ENCODE peak calls at places on chromosomes 1 and 21, in five cellular contexts. H, D, L, Q and P are unnamed samples.
A peak's percentile ranks its signal among the peaks of the same experiment; 100 is the strongest.

GRCh38 chr1:96715482-96715881 is 6.1 kb upstream of the PTBP2 start:
- DNase-seq in H (peak; percentile 84), D (no peak), L (no peak), Q (no peak), P (no peak)

GRCh38 chr1:204257446-204257845 is 43.7 kb upstream of the GOLT1A start:
- DNase-seq in H (no peak), D (no peak), L (no peak), Q (no peak), P (no peak)

GRCh38 chr1:196545239-196545638 is 63.0 kb downstream of the KCNT2 start:
- DNase-seq in H (no peak), D (no peak), L (no peak), Q (no peak), P (no peak)

GRCh38 chr1:237774246-237774645 is 116.5 kb downstream of the ZP4 start:
- DNase-seq in H (no peak), D (no peak), L (no peak), Q (no peak), P (no peak)

GRCh38 chr21:29376556-29376955 is 77.8 kb downstream of the BACH1 start:
- DNase-seq in H (peak; percentile 54), D (peak; percentile 16), L (peak; percentile 31), Q (peak; percentile 23), P (peak; percentile 87)

GRCh38 chr1:117630423-117630998 is 24.7 kb downstream of the TENT5C start:
- DNase-seq in H (no peak), D (no peak), L (no peak), Q (no peak), P (no peak)

GRCh38 chr1:32965251-32965643 is 638 bp upstream of the RNF19B start:
- DNase-seq in H (no peak), D (no peak), L (no peak), Q (no peak), P (no peak)

GRCh38 chr1:187787696-187788095 is 958.9 kb downstream of the PLA2G4A start:
- DNase-seq in H (no peak), D (no peak), L (no peak), Q (no peak), P (no peak)

GRCh38 chr1:51535006-51535592 is 16.0 kb upstream of the EPS15 start:
- DNase-seq in H (peak; percentile 39), D (peak; percentile 66), L (no peak), Q (peak; percentile 69), P (peak; percentile 58)

GRCh38 chr21:20507783-20508182 is 490.4 kb upstream of the NCAM2 start:
- DNase-seq in H (no peak), D (no peak), L (no peak), Q (no peak), P (no peak)

GRCh38 chr1:20931930-20932436 is 144.9 kb upstream of the HP1BP3 start:
- DNase-seq in H (no peak), D (no peak), L (no peak), Q (no peak), P (no peak)

GRCh38 chr1:44549491-44549890 is 124.8 kb downstream of the TMEM53 start:
- DNase-seq in H (no peak), D (no peak), L (no peak), Q (no peak), P (no peak)

GRCh38 chr1:228902781-228903572 is 167.7 kb downstream of the RHOU start:
- DNase-seq in H (no peak), D (peak; percentile 88), L (no peak), Q (peak; percentile 96), P (no peak)

GRCh38 chr1:154822717-154823116 is 47.4 kb downstream of the KCNN3 start:
- DNase-seq in H (no peak), D (no peak), L (no peak), Q (no peak), P (no peak)

GRCh38 chr1:44327679-44328491 is 27.2 kb downstream of the ERI3 start:
- DNase-seq in H (peak; percentile 85), D (peak; percentile 91), L (peak; percentile 25), Q (peak; percentile 87), P (no peak)

GRCh38 chr1:3275471-3276340 is 178.8 kb upstream of the ARHGEF16 start:
- DNase-seq in H (no peak), D (no peak), L (no peak), Q (no peak), P (no peak)

GRCh38 chr1:234600418-234601216 is 9.4 kb downstream of the IRF2BP2 start:
- DNase-seq in H (no peak), D (peak; percentile 65), L (no peak), Q (no peak), P (peak; percentile 68)

GRCh38 chr1:109757936-109758786 is 5.6 kb downstream of the EPS8L3 start:
- DNase-seq in H (no peak), D (peak; percentile 5), L (no peak), Q (no peak), P (no peak)

GRCh38 chr1:8651236-8651890 is 166.1 kb downstream of the RERE start:
- DNase-seq in H (no peak), D (no peak), L (no peak), Q (no peak), P (peak; percentile 80)

GRCh38 chr1:93608188-93609109 is 73.2 kb downstream of the BCAR3 start:
- DNase-seq in H (no peak), D (no peak), L (no peak), Q (no peak), P (no peak)

GRCh38 chr1:27418326-27418761 is 25.9 kb downstream of the GPR3 start:
- DNase-seq in H (no peak), D (peak; percentile 78), L (no peak), Q (peak; percentile 91), P (peak; percentile 60)

GRCh38 chr1:22745675-22746585 is 35.3 kb downstream of the EPHB2 start:
- DNase-seq in H (no peak), D (no peak), L (no peak), Q (no peak), P (no peak)

GRCh38 chr1:240149488-240150094 is 57.9 kb downstream of the FMN2 start:
- DNase-seq in H (peak; percentile 30), D (no peak), L (no peak), Q (no peak), P (no peak)

GRCh38 chr1:231938651-231939050 is 312.1 kb downstream of the DISC1 start:
- DNase-seq in H (no peak), D (no peak), L (no peak), Q (no peak), P (no peak)

DNA sequence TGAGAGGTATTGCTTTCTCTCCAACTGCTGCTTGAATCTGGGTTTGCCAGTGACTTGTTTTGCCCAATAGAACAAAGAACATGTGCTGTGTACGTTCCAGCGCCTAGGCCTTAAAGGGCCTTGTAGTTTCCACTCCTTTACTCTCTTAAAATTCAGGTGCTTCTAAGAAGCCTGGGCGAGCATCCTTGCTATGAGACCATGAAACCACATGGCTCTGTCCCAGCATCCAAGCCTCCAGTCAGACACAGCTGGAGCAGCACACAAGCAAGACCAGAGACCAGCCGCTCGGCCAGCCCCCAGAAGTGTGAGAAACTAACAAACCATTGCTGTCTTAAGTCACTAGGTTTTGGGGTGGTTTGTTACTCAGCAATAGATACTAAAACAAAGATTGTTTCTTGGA is 15.1 kb downstream of the PLEKHO1 start:
- DNase-seq in H (no peak), D (no peak), L (no peak), Q (no peak), P (no peak)
- H3K4me1 ChIP-seq in H (peaks cover 13% of the 10 kb centered on the region), D (peaks cover 17% of the 10 kb centered on the region), L (peaks cover 21% of the 10 kb centered on the region), Q (peaks cover 23% of the 10 kb centered on the region), P (peaks cover 3% of the 10 kb centered on the region)

GRCh38 chr1:58250587-58250948 is 296.0 kb downstream of the OMA1 start:
- DNase-seq in H (no peak), D (no peak), L (no peak), Q (no peak), P (no peak)

GRCh38 chr1:58248067-58248466 is 298.5 kb downstream of the OMA1 start:
- DNase-seq in H (no peak), D (no peak), L (no peak), Q (no peak), P (no peak)

GRCh38 chr1:58251415-58252073 is 295.0 kb downstream of the OMA1 start:
- DNase-seq in H (peak; percentile 57), D (no peak), L (no peak), Q (no peak), P (peak; percentile 11)

GRCh38 chr1:58249729-58250586 is 296.6 kb downstream of the OMA1 start:
- DNase-seq in H (peak; percentile 86), D (peak; percentile 13), L (peak; percentile 47), Q (no peak), P (no peak)

GRCh38 chr1:58249371-58249728 is 297.2 kb downstream of the OMA1 start:
- DNase-seq in H (no peak), D (no peak), L (no peak), Q (no peak), P (no peak)
- H3K4me3 ChIP-seq in H (peak overlapping the region; percentile 72), D (peak overlapping the region; percentile 15), L (peak overlapping the region; percentile 74), Q (no peak overlapping the region), P (no peak overlapping the region)

DNA sequence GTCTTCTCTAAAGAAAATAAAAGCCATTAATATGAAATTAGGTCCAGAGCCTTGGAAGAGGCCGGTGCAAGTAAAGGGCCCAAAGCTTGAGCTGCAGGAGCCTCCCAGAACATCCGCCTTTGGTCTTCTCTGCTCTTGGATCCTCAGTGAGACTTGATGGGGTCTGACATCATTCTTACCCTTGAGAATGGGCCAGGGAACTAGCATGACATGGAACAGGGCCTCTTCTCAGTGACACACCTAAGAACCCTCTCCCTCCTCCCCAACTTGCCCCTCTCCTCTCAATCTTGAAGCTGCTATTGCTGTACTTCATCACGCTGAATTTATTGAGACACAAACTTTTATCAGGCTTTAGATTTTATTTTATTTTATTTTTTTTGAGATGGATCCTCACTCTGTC is 40.3 kb upstream of the SRSF10 start:
- DNase-seq in H (no peak), D (no peak), L (no peak), Q (no peak), P (no peak)
- H3K4me1 ChIP-seq in H (peaks cover 15% of the 10 kb centered on the region), D (peaks cover 39% of the 10 kb centered on the region), L (peaks cover 7% of the 10 kb centered on the region), Q (peaks cover 28% of the 10 kb centered on the region), P (no peaks in the 10 kb centered on the region)

DNA sequence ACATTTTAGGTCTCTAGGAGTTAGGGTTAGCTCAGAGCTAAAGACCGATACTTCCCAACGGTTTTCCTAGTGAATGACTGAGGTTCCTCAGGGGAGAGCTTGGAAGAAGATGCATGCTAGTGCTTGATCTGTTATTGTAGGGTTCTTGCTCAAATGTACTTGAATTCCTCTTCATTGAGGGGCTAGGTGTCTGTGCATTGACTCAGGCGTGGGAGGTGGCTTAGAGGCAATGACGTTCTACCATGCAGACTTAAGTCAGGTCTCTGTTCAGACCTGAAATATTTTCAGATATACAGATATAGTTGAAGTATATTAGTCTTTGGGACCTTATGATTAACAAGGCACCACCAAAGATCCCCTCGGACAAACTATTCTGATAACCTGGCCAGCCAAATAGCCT is 23.5 kb downstream of the S100A10 start:
- DNase-seq in H (no peak), D (no peak), L (no peak), Q (no peak), P (no peak)
- H3K4me3 ChIP-seq in H (no peak overlapping the region), D (no peak overlapping the region), L (no peak overlapping the region), Q (no peak overlapping the region), P (no peak overlapping the region)